ENCODE peak calls at places on chromosomes 6 and 20, in five cellular contexts. One of them, this sample, is unnamed.

GRCh38 chr6:111113731-111114438 is 26.6 kb downstream of the SLC16A10 start:
- DNase-seq in AG09319: no peak
- DNase-seq in A172: peak; percentile 41
- DNase-seq in endothelial cell: no peak
- DNase-seq in activated T-cell treated with anti-CD3 and anti-CD28 coated beads, Interleukin-2, amount 50 U/mL, for 24 hours: peak; percentile 41
- DNase-seq in this sample: no peak

GRCh38 chr6:6230286-6230685 is 90.2 kb downstream of the F13A1 start:
- DNase-seq in AG09319: no peak
- DNase-seq in A172: no peak
- DNase-seq in activated T-cell treated with anti-CD3 and anti-CD28 coated beads, Interleukin-2, amount 50 U/mL, for 24 hours: no peak
- DNase-seq in endothelial cell: no peak
- DNase-seq in this sample: no peak

GRCh38 chr6:119313937-119314893 is 35.3 kb downstream of the MAN1A1 start:
- DNase-seq in A172: no peak
- DNase-seq in endothelial cell: no peak
- DNase-seq in activated T-cell treated with anti-CD3 and anti-CD28 coated beads, Interleukin-2, amount 50 U/mL, for 24 hours: no peak
- DNase-seq in AG09319: no peak
- DNase-seq in this sample: no peak

GRCh38 chr20:48847498-48848205 is 19.9 kb upstream of the PREX1 start:
- DNase-seq in A172: no peak
- DNase-seq in endothelial cell: no peak
- DNase-seq in activated T-cell treated with anti-CD3 and anti-CD28 coated beads, Interleukin-2, amount 50 U/mL, for 24 hours: no peak
- DNase-seq in AG09319: no peak
- DNase-seq in this sample: no peak

GRCh38 chr20:25013478-25014380 is 21.2 kb upstream of the APMAP start:
- DNase-seq in activated T-cell treated with anti-CD3 and anti-CD28 coated beads, Interleukin-2, amount 50 U/mL, for 24 hours: no peak
- DNase-seq in endothelial cell: no peak
- DNase-seq in AG09319: no peak
- DNase-seq in A172: no peak
- DNase-seq in this sample: no peak

GRCh38 chr20:47080365-47080764 is 185.7 kb downstream of the EYA2 start:
- DNase-seq in endothelial cell: no peak
- DNase-seq in AG09319: no peak
- DNase-seq in activated T-cell treated with anti-CD3 and anti-CD28 coated beads, Interleukin-2, amount 50 U/mL, for 24 hours: no peak
- DNase-seq in A172: no peak
- DNase-seq in this sample: no peak

GRCh38 chr6:167056370-167056769 is 57.2 kb downstream of the CEP43 start:
- DNase-seq in endothelial cell: no peak
- DNase-seq in AG09319: no peak
- DNase-seq in activated T-cell treated with anti-CD3 and anti-CD28 coated beads, Interleukin-2, amount 50 U/mL, for 24 hours: no peak
- DNase-seq in A172: peak; percentile 2
- DNase-seq in this sample: no peak

GRCh38 chr6:148440877-148441453 is 98.3 kb downstream of the SASH1 start:
- DNase-seq in activated T-cell treated with anti-CD3 and anti-CD28 coated beads, Interleukin-2, amount 50 U/mL, for 24 hours: no peak
- DNase-seq in endothelial cell: no peak
- DNase-seq in AG09319: peak; percentile 74
- DNase-seq in A172: peak; percentile 86
- DNase-seq in this sample: peak; percentile 91

GRCh38 chr6:14948586-14949245 is 297.2 kb upstream of the JARID2 start:
- DNase-seq in endothelial cell: no peak
- DNase-seq in A172: no peak
- DNase-seq in activated T-cell treated with anti-CD3 and anti-CD28 coated beads, Interleukin-2, amount 50 U/mL, for 24 hours: no peak
- DNase-seq in AG09319: no peak
- DNase-seq in this sample: no peak

GRCh38 chr6:38034269-38034914 is 214.9 kb downstream of the ZFAND3 start:
- DNase-seq in endothelial cell: no peak
- DNase-seq in activated T-cell treated with anti-CD3 and anti-CD28 coated beads, Interleukin-2, amount 50 U/mL, for 24 hours: no peak
- DNase-seq in AG09319: peak; percentile 25
- DNase-seq in A172: peak; percentile 18
- DNase-seq in this sample: no peak

GRCh38 chr6:15244605-15245360 is 1.1 kb upstream of the JARID2 start:
- DNase-seq in AG09319: no peak
- DNase-seq in endothelial cell: peak; percentile 67
- DNase-seq in A172: peak; percentile 48
- DNase-seq in activated T-cell treated with anti-CD3 and anti-CD28 coated beads, Interleukin-2, amount 50 U/mL, for 24 hours: no peak
- DNase-seq in this sample: no peak

GRCh38 chr6:15351631-15352030 is 105.8 kb downstream of the JARID2 start:
- DNase-seq in endothelial cell: no peak
- DNase-seq in activated T-cell treated with anti-CD3 and anti-CD28 coated beads, Interleukin-2, amount 50 U/mL, for 24 hours: no peak
- DNase-seq in AG09319: peak; percentile 66
- DNase-seq in A172: peak; percentile 46
- DNase-seq in this sample: peak; percentile 65

GRCh38 chr6:7201444-7201731 is 93.6 kb downstream of the RREB1 start:
- DNase-seq in endothelial cell: no peak
- DNase-seq in A172: no peak
- DNase-seq in AG09319: no peak
- DNase-seq in activated T-cell treated with anti-CD3 and anti-CD28 coated beads, Interleukin-2, amount 50 U/mL, for 24 hours: no peak
- DNase-seq in this sample: no peak

GRCh38 chr6:163415176-163415619 is 680 bp downstream of the QKI start:
- DNase-seq in endothelial cell: no peak
- DNase-seq in activated T-cell treated with anti-CD3 and anti-CD28 coated beads, Interleukin-2, amount 50 U/mL, for 24 hours: no peak
- DNase-seq in AG09319: no peak
- DNase-seq in A172: no peak
- DNase-seq in this sample: no peak

GRCh38 chr6:127520061-127520460 is 926 bp upstream of the MTCL3 start:
- DNase-seq in A172: no peak
- DNase-seq in AG09319: no peak
- DNase-seq in endothelial cell: no peak
- DNase-seq in activated T-cell treated with anti-CD3 and anti-CD28 coated beads, Interleukin-2, amount 50 U/mL, for 24 hours: no peak
- DNase-seq in this sample: no peak

GRCh38 chr20:59850018-59850641 is 83.3 kb downstream of the SYCP2 start:
- DNase-seq in AG09319: peak; percentile 7
- DNase-seq in activated T-cell treated with anti-CD3 and anti-CD28 coated beads, Interleukin-2, amount 50 U/mL, for 24 hours: no peak
- DNase-seq in A172: peak; percentile 23
- DNase-seq in endothelial cell: no peak
- DNase-seq in this sample: no peak

GRCh38 chr20:4769328-4769727 is 47.6 kb downstream of the PRND start:
- DNase-seq in activated T-cell treated with anti-CD3 and anti-CD28 coated beads, Interleukin-2, amount 50 U/mL, for 24 hours: no peak
- DNase-seq in A172: no peak
- DNase-seq in AG09319: no peak
- DNase-seq in endothelial cell: no peak
- DNase-seq in this sample: no peak

GRCh38 chr20:16352321-16352720 is 220.9 kb downstream of the KIF16B start:
- DNase-seq in A172: no peak
- DNase-seq in endothelial cell: no peak
- DNase-seq in activated T-cell treated with anti-CD3 and anti-CD28 coated beads, Interleukin-2, amount 50 U/mL, for 24 hours: no peak
- DNase-seq in AG09319: no peak
- DNase-seq in this sample: no peak

GRCh38 chr6:162962093-162962492 is 234.3 kb downstream of the PACRG start:
- DNase-seq in endothelial cell: no peak
- DNase-seq in AG09319: no peak
- DNase-seq in activated T-cell treated with anti-CD3 and anti-CD28 coated beads, Interleukin-2, amount 50 U/mL, for 24 hours: no peak
- DNase-seq in A172: no peak
- DNase-seq in this sample: no peak

GRCh38 chr6:111985202-111985731 is 68.6 kb upstream of the CCN6 start:
- DNase-seq in activated T-cell treated with anti-CD3 and anti-CD28 coated beads, Interleukin-2, amount 50 U/mL, for 24 hours: no peak
- DNase-seq in endothelial cell: no peak
- DNase-seq in AG09319: no peak
- DNase-seq in A172: peak; percentile 82
- DNase-seq in this sample: peak; percentile 89

GRCh38 chr20:38200646-38201045 is 35.6 kb upstream of the TGM2 start:
- DNase-seq in A172: no peak
- DNase-seq in activated T-cell treated with anti-CD3 and anti-CD28 coated beads, Interleukin-2, amount 50 U/mL, for 24 hours: peak; percentile 13
- DNase-seq in AG09319: no peak
- DNase-seq in endothelial cell: no peak
- DNase-seq in this sample: no peak

GRCh38 chr6:16849280-16850210 is 88.3 kb upstream of the ATXN1 start:
- DNase-seq in activated T-cell treated with anti-CD3 and anti-CD28 coated beads, Interleukin-2, amount 50 U/mL, for 24 hours: no peak
- DNase-seq in endothelial cell: no peak
- DNase-seq in A172: peak; percentile 89
- DNase-seq in AG09319: peak; percentile 16
- DNase-seq in this sample: peak; percentile 14

GRCh38 chr20:35972445-35972844 is 4.1 kb downstream of the CNBD2 start:
- DNase-seq in endothelial cell: no peak
- DNase-seq in A172: no peak
- DNase-seq in AG09319: no peak
- DNase-seq in activated T-cell treated with anti-CD3 and anti-CD28 coated beads, Interleukin-2, amount 50 U/mL, for 24 hours: no peak
- DNase-seq in this sample: no peak

GRCh38 chr6:47075741-47076421 is 33.7 kb upstream of the ADGRF1 start:
- DNase-seq in A172: no peak
- DNase-seq in activated T-cell treated with anti-CD3 and anti-CD28 coated beads, Interleukin-2, amount 50 U/mL, for 24 hours: no peak
- DNase-seq in AG09319: no peak
- DNase-seq in endothelial cell: no peak
- DNase-seq in this sample: no peak

GRCh38 chr6:30067460-30068139 is 602 bp downstream of the PPP1R11 start:
- DNase-seq in endothelial cell: peak; percentile 83
- DNase-seq in A172: no peak
- DNase-seq in activated T-cell treated with anti-CD3 and anti-CD28 coated beads, Interleukin-2, amount 50 U/mL, for 24 hours: no peak
- DNase-seq in AG09319: no peak
- DNase-seq in this sample: no peak